ENCODE peak calls at places on chromosomes 13 and 19, in six cellular contexts. H, O, V, X, D and E are unnamed samples.

GRCh38 chr19:38143847-38144246 is 80.2 kb downstream of the DPF1 start:
- DNase-seq in D (no peak), X (no peak), O (no peak), H (no peak), V (no peak), E (no peak)

GRCh38 chr19:38674388-38675133 is 27.1 kb downstream of the ACTN4 start:
- DNase-seq in O (no peak), X (no peak), H (no peak), V (no peak), D (no peak), E (no peak)

GRCh38 chr13:44220948-44221347 is 152.7 kb upstream of the SERP2 start:
- DNase-seq in X (no peak), D (no peak), H (no peak), O (no peak), V (no peak), E (no peak)

GRCh38 chr19:10228925-10229324 is 2.2 kb downstream of the S1PR2 start:
- DNase-seq in D (no peak), H (peak), V (peak), O (no peak), X (no peak), E (peak)

GRCh38 chr19:4320419-4320818 is 16.0 kb downstream of the FSD1 start:
- DNase-seq in D (no peak), O (no peak), X (no peak), H (no peak), V (no peak), E (no peak)

GRCh38 chr13:28358673-28359072 is 136.3 kb downstream of the FLT1 start:
- DNase-seq in D (no peak), H (no peak), X (no peak), V (no peak), O (no peak), E (no peak)

GRCh38 chr13:101455863-101456262 is 3.4 kb downstream of the ITGBL1 start:
- DNase-seq in H (no peak), D (peak), X (peak), V (no peak), O (peak), E (no peak)

GRCh38 chr19:46618670-46619231 is 6.1 kb downstream of the PTGIR start:
- DNase-seq in H (peak), D (no peak), O (no peak), X (no peak), V (no peak), E (peak)

GRCh38 chr19:32880607-32881006 is 11.0 kb upstream of the SLC7A9 start:
- DNase-seq in V (no peak), O (no peak), H (no peak), D (no peak), X (no peak), E (no peak)

GRCh38 chr19:14639536-14640277 is 34.9 kb downstream of the ADGRE3 start:
- DNase-seq in X (no peak), H (no peak), O (no peak), V (no peak), D (no peak), E (no peak)

GRCh38 chr13:46527237-46527636 is 25.7 kb upstream of the LRCH1 start:
- DNase-seq in H (no peak), O (no peak), V (no peak), X (no peak), D (no peak), E (no peak)

GRCh38 chr13:60453490-60453889 is 56.5 kb downstream of the TDRD3 start:
- DNase-seq in O (no peak), D (peak), X (no peak), H (no peak), V (no peak), E (no peak)

GRCh38 chr19:58170860-58171259 is 12.0 kb upstream of the ZNF274 start:
- DNase-seq in X (no peak), D (no peak), V (no peak), O (no peak), H (no peak), E (no peak)

GRCh38 chr19:19204181-19204580 is 967 bp upstream of the NR2C2AP start:
- DNase-seq in H (no peak), V (no peak), X (no peak), O (no peak), D (no peak), E (no peak)
- TF ChIP-seq CTCF in H (no peak), V (no peak), X (no peak), O (no peak), D (no peak), E (no peak)

DNA sequence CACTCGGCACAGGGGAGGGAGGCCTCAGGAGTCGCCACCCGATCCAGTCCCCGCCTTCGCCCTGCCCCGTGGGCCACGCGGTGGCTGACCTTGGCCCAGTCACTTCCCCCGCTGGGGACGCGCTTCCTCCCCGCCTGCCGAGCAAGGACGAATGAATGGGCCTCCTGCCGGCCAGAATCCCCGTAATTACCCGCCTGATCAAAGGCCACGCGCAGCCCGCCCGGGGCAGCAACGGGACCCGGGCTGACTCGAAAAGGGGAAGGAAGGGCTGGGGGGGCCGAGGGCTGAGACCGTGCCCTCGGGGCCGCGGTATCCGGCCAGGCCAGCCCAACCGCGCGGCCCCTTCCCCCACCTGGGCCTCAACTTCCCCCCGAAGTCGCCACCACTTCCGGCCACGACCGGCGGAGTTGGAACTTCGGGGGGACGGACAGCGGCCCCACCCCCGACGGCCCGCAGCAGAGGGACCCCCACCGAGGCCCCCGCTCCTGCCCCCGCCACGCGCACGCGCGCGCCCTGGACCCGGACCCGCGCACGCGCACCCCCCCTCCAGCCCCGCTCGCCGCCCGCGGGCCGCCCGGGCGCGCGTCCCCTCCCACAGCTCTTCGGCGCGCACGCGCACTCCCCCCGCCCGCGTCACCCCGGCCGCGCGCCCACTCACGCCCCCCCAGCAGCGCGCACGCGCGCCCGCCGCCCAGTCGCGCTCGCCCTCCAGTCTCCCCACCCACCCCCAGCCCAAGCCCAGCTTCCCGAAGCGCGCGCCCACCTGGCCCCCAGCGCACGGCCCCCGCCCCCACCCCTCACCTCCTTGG is 520 bp downstream of the ZNF787 start:
- DNase-seq in V (peak), H (peak), O (no peak), D (no peak), X (no peak), E (peak)
- TF ChIP-seq CTCF in V (no peak), H (peak), O (no peak), D (peak), X (peak), E (peak)

GRCh38 chr19:16376649-16377048 is 52.0 kb downstream of the KLF2 start:
- DNase-seq in O (no peak), H (peak), D (no peak), X (no peak), V (peak), E (no peak)
- TF ChIP-seq CTCF in O (peak), H (peak), D (peak), X (peak), V (peak), E (peak)

GRCh38 chr19:31109626-31110025 is 239.6 kb downstream of the TSHZ3 start:
- DNase-seq in V (no peak), O (no peak), H (no peak), X (no peak), D (no peak), E (no peak)

GRCh38 chr19:31105761-31106160 is 243.5 kb downstream of the TSHZ3 start:
- DNase-seq in D (no peak), V (no peak), H (no peak), O (no peak), X (no peak), E (no peak)

GRCh38 chr19:31110331-31110730 is 238.9 kb downstream of the TSHZ3 start:
- DNase-seq in D (no peak), V (peak), X (no peak), H (no peak), O (no peak), E (no peak)

GRCh38 chr19:31104451-31104850 is 244.8 kb downstream of the TSHZ3 start:
- DNase-seq in X (no peak), V (no peak), H (no peak), O (no peak), D (no peak), E (no peak)

DNA sequence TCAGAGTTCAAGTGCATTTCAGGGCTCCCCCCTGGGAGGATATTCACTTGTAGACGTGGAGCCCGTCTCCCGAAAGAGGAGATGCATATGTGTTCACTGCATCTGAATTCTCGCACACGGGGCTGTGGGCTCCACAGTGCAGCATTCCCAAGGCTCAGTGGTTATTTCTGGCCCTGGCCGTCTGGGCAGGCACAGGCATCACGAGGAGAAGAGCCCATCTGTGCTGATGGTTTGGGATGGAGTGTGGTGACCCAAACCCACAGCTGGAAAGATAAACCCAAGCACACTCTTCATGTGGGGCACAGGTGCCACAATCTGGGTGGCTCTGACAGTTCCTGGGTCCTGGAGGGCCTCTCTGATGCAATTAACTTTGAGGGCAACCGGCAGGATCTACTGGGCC is 242.1 kb downstream of the TSHZ3 start:
- DNase-seq in D (no peak), V (no peak), O (no peak), H (no peak), X (no peak), E (no peak)
- TF ChIP-seq CTCF in D (no peak), V (no peak), O (no peak), H (no peak), X (no peak), E (no peak)

GRCh38 chr19:2611483-2612464 is 90.7 kb downstream of the GNG7 start:
- DNase-seq in H (no peak), D (no peak), V (no peak), O (no peak), X (no peak), E (no peak)
- TF ChIP-seq CTCF in H (peak), D (no peak), V (peak), O (no peak), X (no peak), E (peak)